ENCODE peak calls at places on chromosome 20, in nine cellular contexts. R is activated naive CD4-positive, alpha-beta T cell treated with anti-CD3 and anti-CD28 coated beads, Interleukin-2, amount 50 U/mL, for 16 hours; F is iris pigment epithelial cell; P is mesendoderm; V is NCI-H2081 treated with DMSO at 0.1 percent for 48 hours; U is Kasumi-1; B is activated CD4-positive, alpha-beta T cell treated with anti-CD3 and anti-CD28 coated beads, Interleukin-2, amount 10 ng/mL, durations not matched to agents 7 days and 5 days; X is progenitor cell of endocrine pancreas; Q is aorta. D is an unnamed sample.

GRCh38 chr20:18056174-18057105 is 1.3 kb downstream of the OVOL2 start:
- DNase-seq in U (no peak), P (peak; percentile 53), Q (no peak), B (no peak), R (peak; percentile 11), F (peak; percentile 6), V (no peak), X (no peak), D (no peak)

GRCh38 chr20:31570735-31571617 is 34.1 kb upstream of the ID1 start:
- DNase-seq in Q (no peak), V (no peak), B (no peak), U (no peak), P (no peak), X (no peak), R (no peak), F (no peak), D (no peak)

GRCh38 chr20:38165089-38165965 is at the start of gene TGM2:
- DNase-seq in F (peak; percentile 74), P (peak; percentile 53), X (peak; percentile 67), B (peak; percentile 31), U (no peak), V (no peak), Q (peak; percentile 96), R (peak; percentile 24), D (no peak)

GRCh38 chr20:62623488-62624324 is 18.6 kb upstream of the SLCO4A1 start:
- DNase-seq in P (peak; percentile 96), Q (peak; percentile 95), U (peak; percentile 93), F (peak; percentile 93), V (no peak), R (peak; percentile 87), X (peak; percentile 43), B (peak; percentile 92), D (peak; percentile 94)

GRCh38 chr20:53080969-53081871 is 109.1 kb downstream of the TSHZ2 start:
- DNase-seq in Q (no peak), X (no peak), V (no peak), F (peak; percentile 75), B (no peak), U (no peak), R (peak; percentile 46), P (peak; percentile 8), D (no peak)

GRCh38 chr20:38228436-38228835 is 32.1 kb downstream of the KIAA1755 start:
- DNase-seq in F (no peak), B (no peak), X (no peak), V (no peak), P (peak; percentile 42), Q (peak; percentile 2), R (no peak), U (no peak), D (no peak)

GRCh38 chr20:21006611-21007010 is 99.5 kb downstream of the LINC00237 start:
- DNase-seq in R (no peak), B (no peak), V (no peak), Q (no peak), P (no peak), U (no peak), F (no peak), X (no peak), D (no peak)

GRCh38 chr20:651713-652610 is 1.0 kb downstream of the SRXN1 start:
- DNase-seq in Q (no peak), U (peak; percentile 19), F (no peak), P (no peak), V (no peak), R (no peak), X (no peak), B (no peak), D (no peak)

GRCh38 chr20:60976139-60976538 is 275.9 kb upstream of the CDH4 start:
- DNase-seq in R (no peak), V (no peak), B (no peak), Q (no peak), F (no peak), U (no peak), P (no peak), X (no peak), D (no peak)

GRCh38 chr20:10453241-10453640 is 18.1 kb downstream of the SLX4IP start:
- DNase-seq in R (no peak), V (no peak), U (peak; percentile 98), X (no peak), F (no peak), Q (no peak), P (no peak), B (peak; percentile 56), D (no peak)

GRCh38 chr20:7226156-7226555 is 458.7 kb downstream of the BMP2 start:
- DNase-seq in U (no peak), P (no peak), X (no peak), F (no peak), R (no peak), Q (no peak), V (no peak), B (no peak), D (no peak)

GRCh38 chr20:2691127-2691526 is 1.5 kb upstream of the EBF4 start:
- DNase-seq in Q (peak; percentile 23), X (no peak), U (no peak), V (no peak), P (no peak), B (no peak), F (no peak), R (no peak), D (no peak)

GRCh38 chr20:50980851-50981713 is 22.5 kb downstream of the MOCS3 start:
- DNase-seq in F (peak; percentile 74), V (no peak), B (peak; percentile 79), R (peak; percentile 65), U (peak; percentile 55), Q (no peak), X (peak; percentile 54), P (peak; percentile 71), D (no peak)

GRCh38 chr20:49372095-49372734 is 94.4 kb upstream of the ZNFX1 start:
- DNase-seq in U (no peak), P (no peak), X (no peak), Q (no peak), B (no peak), V (no peak), F (no peak), R (no peak), D (no peak)

GRCh38 chr20:23637282-23638221 is at the start of gene CST3:
- DNase-seq in Q (peak; percentile 96), B (peak; percentile 16), R (no peak), V (peak; percentile 1), U (peak; percentile 91), F (peak; percentile 91), P (peak; percentile 90), X (peak; percentile 59), D (peak; percentile 56)

GRCh38 chr20:49615401-49616153 is 47.6 kb upstream of the PTGIS start:
- DNase-seq in V (no peak), P (no peak), X (no peak), Q (peak; percentile 86), R (no peak), F (no peak), U (no peak), B (no peak), D (no peak)

GRCh38 chr20:24587384-24588046 is 118.1 kb downstream of the SYNDIG1 start:
- DNase-seq in V (no peak), B (no peak), Q (no peak), X (no peak), F (no peak), R (no peak), U (no peak), P (no peak), D (no peak)

GRCh38 chr20:4171538-4172116 is 156.3 kb upstream of the RNF24 start:
- DNase-seq in U (no peak), F (peak; percentile 35), Q (no peak), P (peak; percentile 62), R (no peak), B (no peak), X (no peak), V (no peak), D (no peak)

GRCh38 chr20:19964289-19965263 is 52.6 kb upstream of the NAA20 start:
- DNase-seq in U (no peak), V (no peak), R (no peak), P (no peak), X (no peak), Q (no peak), F (peak; percentile 97), B (no peak), D (peak; percentile 96)

GRCh38 chr20:16588241-16588640 is 15.0 kb upstream of the KIF16B start:
- DNase-seq in F (no peak), V (no peak), B (no peak), U (no peak), Q (no peak), P (no peak), R (no peak), X (no peak), D (no peak)

GRCh38 chr20:38523697-38524096 is 51.1 kb downstream of the RALGAPB start:
- DNase-seq in V (no peak), U (no peak), P (peak; percentile 10), Q (no peak), F (peak; percentile 80), R (no peak), X (no peak), B (no peak), D (no peak)

GRCh38 chr20:2873747-2874041 is 413 bp downstream of the PTPRA start:
- DNase-seq in B (peak; percentile 67), R (peak; percentile 60), P (peak; percentile 71), X (peak; percentile 58), V (no peak), Q (peak; percentile 90), U (peak; percentile 46), F (peak; percentile 21), D (no peak)

GRCh38 chr20:51573576-51574243 is 31.2 kb upstream of the NFATC2 start:
- DNase-seq in Q (peak; percentile 81), R (no peak), F (no peak), P (no peak), B (no peak), V (no peak), X (no peak), U (no peak), D (no peak)

GRCh38 chr20:12573428-12573827 is 435.3 kb upstream of the SPTLC3 start:
- DNase-seq in Q (no peak), F (no peak), R (no peak), X (no peak), B (no peak), U (no peak), V (no peak), P (peak; percentile 21), D (no peak)

GRCh38 chr20:41436679-41437078 is 70.1 kb upstream of the EMILIN3 start:
- DNase-seq in F (peak; percentile 96), R (no peak), P (no peak), Q (no peak), U (peak; percentile 84), B (no peak), X (no peak), V (no peak), D (no peak)

GRCh38 chr20:56636701-56637100 is 7.6 kb downstream of the TFAP2C start:
- DNase-seq in U (no peak), F (no peak), V (no peak), P (no peak), Q (no peak), B (no peak), X (no peak), R (no peak), D (peak; percentile 33)

GRCh38 chr20:62816031-62816878 is 595 bp upstream of the COL9A3 start:
- DNase-seq in R (no peak), X (no peak), B (no peak), Q (no peak), V (no peak), P (peak; percentile 98), F (peak; percentile 43), U (no peak), D (no peak)

GRCh38 chr20:2149507-2149906 is 47.9 kb downstream of the STK35 start:
- DNase-seq in X (no peak), R (no peak), B (no peak), V (no peak), U (no peak), F (peak; percentile 67), P (no peak), Q (no peak), D (no peak)

GRCh38 chr20:12072945-12073245 is 155.2 kb downstream of the BTBD3 start:
- DNase-seq in P (no peak), X (no peak), R (no peak), U (no peak), Q (no peak), F (peak; percentile 77), B (no peak), V (no peak), D (peak; percentile 14)

GRCh38 chr20:58017237-58017969 is 211.1 kb downstream of the ANKRD60 start:
- DNase-seq in U (no peak), F (peak; percentile 54), V (no peak), Q (peak; percentile 66), P (no peak), X (no peak), B (no peak), R (no peak), D (no peak)

GRCh38 chr20:2108987-2109386 is 7.4 kb downstream of the STK35 start:
- DNase-seq in V (no peak), P (peak; percentile 69), U (no peak), B (no peak), X (no peak), R (no peak), Q (no peak), F (peak; percentile 86), D (no peak)